ENCODE peak calls at places on chromosomes 4 and X, in five cellular contexts. X, A, O, C and V are unnamed samples.
A peak's percentile ranks its signal among the peaks of the same experiment; 100 is the strongest.

GRCh38 chr4:182917182-182918043 is at the start of gene DCTD:
- DNase-seq in X (no peak), A (peak; percentile 93), O (peak; percentile 52), C (peak; percentile 97), V (peak; percentile 66)

GRCh38 chr4:129344058-129344457 is 248.1 kb downstream of the C4orf33 start:
- DNase-seq in X (peak; percentile 39), A (peak; percentile 28), O (peak; percentile 44), C (no peak), V (peak; percentile 76)

GRCh38 chr4:181860157-181860556 is 383.0 kb upstream of the TENM3 start:
- DNase-seq in X (no peak), A (no peak), O (no peak), C (no peak), V (peak; percentile 68)

GRCh38 chrX:72045552-72046277 is 86.0 kb downstream of the RTL5 start:
- DNase-seq in X (no peak), A (no peak), O (peak; percentile 31), C (no peak), V (peak; percentile 48)

GRCh38 chr4:68176500-68176899 is 46.8 kb upstream of the TMPRSS11F start:
- DNase-seq in X (no peak), A (peak; percentile 1), O (no peak), C (no peak), V (no peak)

GRCh38 chr4:149910604-149911367 is 95.1 kb upstream of the IQCM start:
- DNase-seq in X (no peak), A (no peak), O (no peak), C (no peak), V (peak; percentile 8)

GRCh38 chr4:147019061-147019460 is 73.4 kb upstream of the TTC29 start:
- DNase-seq in X (peak; percentile 36), A (peak; percentile 48), O (peak; percentile 53), C (peak; percentile 78), V (peak; percentile 81)

GRCh38 chr4:41844327-41844726 is 90.9 kb upstream of the TMEM33 start:
- DNase-seq in X (peak; percentile 27), A (peak; percentile 9), O (peak; percentile 15), C (no peak), V (no peak)

GRCh38 chrX:9279271-9279596 is 185.6 kb upstream of the TBL1X start:
- DNase-seq in X (no peak), A (no peak), O (no peak), C (no peak), V (peak; percentile 74)

GRCh38 chr4:86484241-86484640 is 109.9 kb upstream of the PTPN13 start:
- DNase-seq in X (no peak), A (no peak), O (no peak), C (no peak), V (peak; percentile 67)

GRCh38 chrX:125293792-125294780 is 25.6 kb upstream of the TEX13C start:
- DNase-seq in X (no peak), A (no peak), O (peak; percentile 21), C (no peak), V (no peak)

GRCh38 chrX:110440016-110440805 is 81.6 kb downstream of the RTL9 start:
- DNase-seq in X (no peak), A (no peak), O (no peak), C (no peak), V (no peak)

GRCh38 chrX:145609951-145610511 is 207.6 kb upstream of the SLITRK2 start:
- DNase-seq in X (no peak), A (no peak), O (no peak), C (no peak), V (peak; percentile 12)

GRCh38 chrX:53682885-53683555 is 3.5 kb downstream of the HUWE1 start:
- DNase-seq in X (no peak), A (peak; percentile 65), O (peak; percentile 79), C (no peak), V (peak; percentile 71)

GRCh38 chrX:56968980-56969379 is 26.4 kb downstream of the SPIN3 start:
- DNase-seq in X (no peak), A (no peak), O (no peak), C (no peak), V (peak; percentile 15)

GRCh38 chrX:147351644-147352043 is 537.1 kb upstream of the CXorf51A start:
- DNase-seq in X (no peak), A (no peak), O (no peak), C (no peak), V (no peak)

GRCh38 chrX:74550295-74550802 is 64.1 kb downstream of the RLIM start:
- DNase-seq in X (peak; percentile 51), A (peak; percentile 80), O (peak; percentile 81), C (peak; percentile 95), V (peak; percentile 82)

GRCh38 chr4:175946472-175947116 is 119.0 kb upstream of the WDR17 start:
- DNase-seq in X (no peak), A (peak; percentile 19), O (no peak), C (peak; percentile 71), V (no peak)

GRCh38 chr4:42488554-42488953 is 91.3 kb downstream of the SHISA3 start:
- DNase-seq in X (no peak), A (no peak), O (no peak), C (no peak), V (no peak)

GRCh38 chr4:30842689-30843088 is 122.5 kb downstream of the PCDH7 start:
- DNase-seq in X (no peak), A (no peak), O (no peak), C (no peak), V (no peak)

GRCh38 chrX:134172588-134173259 is 64.3 kb upstream of the CCDC160 start:
- DNase-seq in X (no peak), A (no peak), O (peak; percentile 1), C (peak; percentile 84), V (peak; percentile 6)

GRCh38 chrX:150547511-150548115 is 20.8 kb upstream of the MTM1 start:
- DNase-seq in X (no peak), A (no peak), O (peak; percentile 48), C (peak; percentile 93), V (peak; percentile 47)

GRCh38 chr4:30757357-30757756 is 37.2 kb downstream of the PCDH7 start:
- DNase-seq in X (peak; percentile 98), A (no peak), O (no peak), C (no peak), V (peak; percentile 87)

GRCh38 chrX:50638123-50638522 is 167.5 kb upstream of the DGKK start:
- DNase-seq in X (no peak), A (no peak), O (no peak), C (no peak), V (peak; percentile 17)

GRCh38 chr4:182937268-182938208 is 20.4 kb upstream of the DCTD start:
- DNase-seq in X (no peak), A (no peak), O (no peak), C (no peak), V (no peak)

GRCh38 chrX:129787336-129788055 is 7.7 kb downstream of the SASH3 start:
- DNase-seq in X (no peak), A (no peak), O (no peak), C (no peak), V (no peak)

GRCh38 chrX:129788527-129788926 is 8.8 kb downstream of the SASH3 start:
- DNase-seq in X (no peak), A (no peak), O (no peak), C (peak; percentile 62), V (no peak)

GRCh38 chrX:129785160-129785947 is 5.6 kb downstream of the SASH3 start:
- DNase-seq in X (no peak), A (no peak), O (no peak), C (no peak), V (no peak)

GRCh38 chrX:129783176-129783776 is 3.5 kb downstream of the SASH3 start:
- DNase-seq in X (no peak), A (no peak), O (no peak), C (no peak), V (no peak)

DNA sequence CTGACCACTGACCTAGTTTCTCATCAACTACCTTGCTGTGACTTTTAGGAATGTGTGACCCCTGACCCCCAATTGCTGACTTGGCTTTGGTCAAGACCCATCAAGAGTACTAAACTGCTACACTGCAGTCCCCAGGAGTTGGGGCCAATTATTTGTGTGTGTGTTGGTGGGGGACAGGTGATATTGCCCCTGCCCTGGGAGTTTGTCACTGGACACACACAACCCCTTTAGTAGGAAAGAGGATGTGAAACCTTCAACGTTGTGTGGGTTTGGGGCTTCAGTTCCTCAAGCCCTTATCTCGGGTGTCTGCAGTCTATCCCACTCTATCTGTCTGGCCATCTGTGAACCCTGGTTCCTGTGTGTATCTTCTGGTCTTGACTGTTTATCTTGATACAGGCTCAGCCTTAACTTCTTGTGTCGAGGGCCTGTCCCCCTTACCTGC is 6.5 kb downstream of the SASH3 start:
- DNase-seq in X (no peak), A (peak; percentile 83), O (no peak), C (no peak), V (no peak)
- H3K4me3 ChIP-seq in X (no peak overlapping the region), A (peak overlapping the region; percentile 62), O (no peak overlapping the region), C (no peak overlapping the region), V (no peak overlapping the region)

GRCh38 chrX:55119712-55120111 is 30.9 kb downstream of the PAGE2 start:
- DNase-seq in X (no peak), A (no peak), O (no peak), C (no peak), V (peak; percentile 35)
- TF ChIP-seq CTCF in X (no peak), A (no peak), O (no peak), C (no peak), V (no peak)

GRCh38 chr4:186551849-186552248 is 3.5 kb downstream of the MTNR1A start:
- DNase-seq in X (no peak), A (no peak), O (no peak), C (no peak), V (no peak)

GRCh38 chr4:186557061-186557460 is 1.7 kb upstream of the MTNR1A start:
- DNase-seq in X (no peak), A (no peak), O (no peak), C (no peak), V (no peak)

GRCh38 chr4:186554890-186555827 is at the start of gene MTNR1A:
- DNase-seq in X (no peak), A (no peak), O (peak; percentile 44), C (peak; percentile 69), V (peak; percentile 13)

GRCh38 chr4:186553717-186554116 is 1.6 kb downstream of the MTNR1A start:
- DNase-seq in X (no peak), A (no peak), O (no peak), C (peak; percentile 41), V (no peak)

DNA sequence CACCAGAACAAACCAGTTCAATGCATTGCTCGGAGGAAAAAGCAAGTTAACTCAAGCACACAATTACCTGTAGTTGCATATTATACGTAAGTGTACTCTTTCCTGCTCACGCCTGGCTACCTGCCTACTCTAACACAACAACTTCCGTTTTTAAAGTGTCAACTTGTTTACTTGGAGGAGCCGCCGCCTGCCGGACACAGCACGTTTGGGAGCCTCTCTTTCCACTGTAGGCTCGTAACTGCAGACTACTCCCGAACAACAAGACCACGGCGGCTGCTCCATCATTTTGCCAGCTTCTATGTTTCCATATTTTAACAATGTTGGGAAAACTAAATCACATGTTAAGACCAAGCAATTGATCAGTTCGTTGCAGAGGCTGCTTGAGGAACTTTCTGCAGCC is 882 bp downstream of the MTNR1A start:
- DNase-seq in X (peak; percentile 37), A (no peak), O (peak; percentile 71), C (peak; percentile 44), V (peak; percentile 38)
- H3K4me3 ChIP-seq in X (peak overlapping the region; percentile 61), A (no peak overlapping the region), O (peak overlapping the region; percentile 47), C (no peak overlapping the region), V (no peak overlapping the region)

GRCh38 chr4:124111411-124111810 is 601.1 kb downstream of the ANKRD50 start:
- DNase-seq in X (no peak), A (no peak), O (no peak), C (no peak), V (no peak)

DNA sequence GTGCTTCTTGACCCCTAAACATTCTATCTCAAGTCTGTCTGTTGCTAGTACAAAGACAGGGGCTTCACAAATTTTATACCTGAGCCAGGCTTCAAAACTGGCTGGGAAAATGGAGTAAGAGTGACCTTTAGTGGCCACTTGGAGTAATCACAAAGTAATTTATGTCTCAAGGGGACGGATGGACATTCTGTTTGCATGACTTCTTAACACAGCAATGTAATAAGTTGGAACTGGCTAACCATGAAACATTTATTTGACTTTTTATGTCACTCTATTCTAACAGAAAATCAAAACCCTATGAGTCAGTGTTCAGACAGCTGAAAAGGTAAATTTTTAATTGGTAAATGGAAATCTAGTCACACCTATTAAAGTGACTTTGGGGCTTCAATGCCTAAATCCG is 600.6 kb downstream of the ANKRD50 start:
- DNase-seq in X (peak; percentile 59), A (peak; percentile 54), O (peak; percentile 53), C (no peak), V (peak; percentile 95)
- TF ChIP-seq CTCF in X (peak; percentile 73), A (peak; percentile 76), O (peak; percentile 59), C (peak; percentile 17), V (peak; percentile 73)